ENCODE peak calls at places on chromosomes 7 and 10, in four cellular contexts. N is SW480, I is NCI-H1105, A is adipocyte. E is an unnamed sample.

GRCh38 chr7:95420996-95421846 is 13.6 kb downstream of the PON2 start:
- DNase-seq in I (peak), N (no peak), A (peak), E (no peak)

GRCh38 chr7:123011766-123012369 is 16.4 kb upstream of the TAS2R16 start:
- DNase-seq in I (no peak), N (no peak), A (no peak), E (no peak)

GRCh38 chr10:132987671-132988571 is 45.6 kb upstream of the CFAP46 start:
- DNase-seq in A (peak), I (no peak), N (no peak), E (no peak)

GRCh38 chr7:46173526-46174191 is 252.6 kb upstream of the IGFBP3 start:
- DNase-seq in N (no peak), A (no peak), I (no peak), E (no peak)

GRCh38 chr7:100044719-100045118 is 4.9 kb upstream of the ZSCAN21 start:
- DNase-seq in A (no peak), I (no peak), N (peak), E (peak)

GRCh38 chr10:98910048-98910447 is 325.6 kb downstream of the HPSE2 start:
- DNase-seq in N (no peak), A (no peak), I (no peak), E (no peak)

GRCh38 chr10:6300106-6300783 is 97.5 kb downstream of the PFKFB3 start:
- DNase-seq in N (no peak), A (peak), I (no peak), E (no peak)

GRCh38 chr10:7015457-7015856 is 395.4 kb downstream of the SFMBT2 start:
- DNase-seq in I (no peak), A (no peak), N (no peak), E (no peak)

GRCh38 chr10:22341190-22341935 is 3.9 kb upstream of the SPAG6 start:
- DNase-seq in I (no peak), N (peak), A (peak), E (peak)

GRCh38 chr7:107165341-107165740 is 3.5 kb upstream of the HBP1 start:
- DNase-seq in I (no peak), A (no peak), N (no peak), E (no peak)

GRCh38 chr10:65341323-65341922 is 1584.4 kb upstream of the LRRTM3 start:
- DNase-seq in N (no peak), I (no peak), A (no peak), E (no peak)

GRCh38 chr10:74018241-74018640 is 20.3 kb downstream of the VCL start:
- DNase-seq in N (no peak), A (no peak), I (no peak), E (no peak)